ENCODE peak calls at places on chromosomes 13 and 19, in ten cellular contexts. One of them, this sample, is unnamed.

GRCh38 chr13:70668293-70668692 is 560.0 kb upstream of the KLHL1 start:
- DNase-seq in IMR-90: no peak
- DNase-seq in cardiac fibroblast: no peak
- DNase-seq in ovary: no peak
- DNase-seq in GM12865: no peak
- DNase-seq in thoracic aorta: no peak
- DNase-seq in fibroblast of pulmonary artery: no peak
- DNase-seq in fibroblast of mammary gland: no peak
- DNase-seq in choroid plexus epithelial cell: peak
- DNase-seq in transverse colon: no peak
- DNase-seq in this sample: no peak

GRCh38 chr19:17286742-17287141 is 5.0 kb downstream of the ANKLE1 start:
- DNase-seq in choroid plexus epithelial cell: no peak
- DNase-seq in GM12865: no peak
- DNase-seq in transverse colon: no peak
- DNase-seq in cardiac fibroblast: no peak
- DNase-seq in thoracic aorta: no peak
- DNase-seq in fibroblast of pulmonary artery: no peak
- DNase-seq in ovary: no peak
- DNase-seq in IMR-90: no peak
- DNase-seq in fibroblast of mammary gland: no peak
- DNase-seq in this sample: no peak

GRCh38 chr13:19782049-19782726 is 557 bp downstream of the PSPC1 start:
- DNase-seq in transverse colon: peak
- DNase-seq in choroid plexus epithelial cell: peak
- DNase-seq in ovary: peak
- DNase-seq in cardiac fibroblast: peak
- DNase-seq in GM12865: peak
- DNase-seq in IMR-90: peak
- DNase-seq in thoracic aorta: peak
- DNase-seq in fibroblast of pulmonary artery: peak
- DNase-seq in fibroblast of mammary gland: peak
- DNase-seq in this sample: peak

GRCh38 chr13:27309967-27310598 is 39.5 kb downstream of the RASL11A start:
- DNase-seq in choroid plexus epithelial cell: peak
- DNase-seq in fibroblast of mammary gland: peak
- DNase-seq in ovary: no peak
- DNase-seq in thoracic aorta: no peak
- DNase-seq in fibroblast of pulmonary artery: peak
- DNase-seq in IMR-90: peak
- DNase-seq in GM12865: no peak
- DNase-seq in cardiac fibroblast: peak
- DNase-seq in transverse colon: no peak
- DNase-seq in this sample: no peak

GRCh38 chr19:32881766-32882165 is 12.2 kb upstream of the SLC7A9 start:
- DNase-seq in fibroblast of pulmonary artery: no peak
- DNase-seq in fibroblast of mammary gland: no peak
- DNase-seq in transverse colon: no peak
- DNase-seq in IMR-90: no peak
- DNase-seq in ovary: no peak
- DNase-seq in thoracic aorta: no peak
- DNase-seq in choroid plexus epithelial cell: no peak
- DNase-seq in cardiac fibroblast: no peak
- DNase-seq in GM12865: no peak
- DNase-seq in this sample: no peak

GRCh38 chr13:71464673-71465072 is 402.3 kb downstream of the DACH1 start:
- DNase-seq in GM12865: no peak
- DNase-seq in thoracic aorta: no peak
- DNase-seq in IMR-90: no peak
- DNase-seq in transverse colon: no peak
- DNase-seq in choroid plexus epithelial cell: no peak
- DNase-seq in fibroblast of pulmonary artery: peak
- DNase-seq in ovary: no peak
- DNase-seq in fibroblast of mammary gland: no peak
- DNase-seq in cardiac fibroblast: no peak
- DNase-seq in this sample: no peak

GRCh38 chr19:54254195-54254906 is 2.7 kb downstream of the LILRB5 start:
- DNase-seq in thoracic aorta: no peak
- DNase-seq in choroid plexus epithelial cell: no peak
- DNase-seq in cardiac fibroblast: no peak
- DNase-seq in IMR-90: no peak
- DNase-seq in fibroblast of mammary gland: no peak
- DNase-seq in transverse colon: no peak
- DNase-seq in fibroblast of pulmonary artery: no peak
- DNase-seq in GM12865: no peak
- DNase-seq in ovary: no peak
- DNase-seq in this sample: no peak

GRCh38 chr13:21074601-21075302 is 13.4 kb upstream of the LATS2 start:
- DNase-seq in thoracic aorta: no peak
- DNase-seq in ovary: peak
- DNase-seq in transverse colon: no peak
- DNase-seq in fibroblast of pulmonary artery: no peak
- DNase-seq in GM12865: no peak
- DNase-seq in fibroblast of mammary gland: peak
- DNase-seq in choroid plexus epithelial cell: no peak
- DNase-seq in cardiac fibroblast: peak
- DNase-seq in IMR-90: no peak
- DNase-seq in this sample: no peak

GRCh38 chr13:35347679-35348205 is 128.7 kb downstream of the MAB21L1 start:
- DNase-seq in thoracic aorta: no peak
- DNase-seq in GM12865: no peak
- DNase-seq in ovary: no peak
- DNase-seq in IMR-90: no peak
- DNase-seq in cardiac fibroblast: no peak
- DNase-seq in fibroblast of mammary gland: no peak
- DNase-seq in fibroblast of pulmonary artery: no peak
- DNase-seq in choroid plexus epithelial cell: no peak
- DNase-seq in transverse colon: no peak
- DNase-seq in this sample: no peak

GRCh38 chr13:35343417-35343816 is 133.1 kb downstream of the MAB21L1 start:
- DNase-seq in thoracic aorta: no peak
- DNase-seq in choroid plexus epithelial cell: no peak
- DNase-seq in fibroblast of pulmonary artery: no peak
- DNase-seq in cardiac fibroblast: no peak
- DNase-seq in ovary: no peak
- DNase-seq in fibroblast of mammary gland: no peak
- DNase-seq in transverse colon: no peak
- DNase-seq in GM12865: no peak
- DNase-seq in IMR-90: no peak
- DNase-seq in this sample: no peak

GRCh38 chr13:35345992-35346391 is 130.5 kb downstream of the MAB21L1 start:
- DNase-seq in fibroblast of pulmonary artery: no peak
- DNase-seq in GM12865: no peak
- DNase-seq in thoracic aorta: no peak
- DNase-seq in IMR-90: no peak
- DNase-seq in cardiac fibroblast: no peak
- DNase-seq in choroid plexus epithelial cell: no peak
- DNase-seq in fibroblast of mammary gland: no peak
- DNase-seq in transverse colon: no peak
- DNase-seq in ovary: no peak
- DNase-seq in this sample: no peak

GRCh38 chr13:35349052-35349451 is 127.4 kb downstream of the MAB21L1 start:
- DNase-seq in cardiac fibroblast: no peak
- DNase-seq in fibroblast of mammary gland: no peak
- DNase-seq in thoracic aorta: no peak
- DNase-seq in fibroblast of pulmonary artery: no peak
- DNase-seq in GM12865: no peak
- DNase-seq in ovary: no peak
- DNase-seq in IMR-90: no peak
- DNase-seq in transverse colon: no peak
- DNase-seq in choroid plexus epithelial cell: no peak
- DNase-seq in this sample: no peak

GRCh38 chr13:35346494-35346893 is 130.0 kb downstream of the MAB21L1 start:
- DNase-seq in fibroblast of mammary gland: no peak
- DNase-seq in cardiac fibroblast: no peak
- DNase-seq in IMR-90: no peak
- DNase-seq in ovary: no peak
- DNase-seq in GM12865: no peak
- DNase-seq in thoracic aorta: no peak
- DNase-seq in fibroblast of pulmonary artery: no peak
- DNase-seq in transverse colon: no peak
- DNase-seq in choroid plexus epithelial cell: no peak
- DNase-seq in this sample: no peak
- H3K4me3 ChIP-seq in fibroblast of mammary gland: no peak
- H3K4me3 ChIP-seq in cardiac fibroblast: no peak
- H3K4me3 ChIP-seq in IMR-90: no peak
- H3K4me3 ChIP-seq in ovary: no peak
- H3K4me3 ChIP-seq in GM12865: no peak
- H3K4me3 ChIP-seq in thoracic aorta: no peak
- H3K4me3 ChIP-seq in fibroblast of pulmonary artery: no peak
- H3K4me3 ChIP-seq in transverse colon: no peak
- H3K4me3 ChIP-seq in choroid plexus epithelial cell: no peak
- H3K4me3 ChIP-seq in this sample: no peak

GRCh38 chr19:38653028-38653571 is 5.7 kb downstream of the ACTN4 start:
- DNase-seq in ovary: no peak
- DNase-seq in fibroblast of pulmonary artery: peak
- DNase-seq in thoracic aorta: no peak
- DNase-seq in transverse colon: peak
- DNase-seq in cardiac fibroblast: peak
- DNase-seq in fibroblast of mammary gland: peak
- DNase-seq in GM12865: no peak
- DNase-seq in IMR-90: peak
- DNase-seq in choroid plexus epithelial cell: peak
- DNase-seq in this sample: no peak

GRCh38 chr19:38650180-38650775 is 2.8 kb downstream of the ACTN4 start:
- DNase-seq in fibroblast of mammary gland: no peak
- DNase-seq in transverse colon: peak
- DNase-seq in choroid plexus epithelial cell: no peak
- DNase-seq in cardiac fibroblast: no peak
- DNase-seq in fibroblast of pulmonary artery: no peak
- DNase-seq in ovary: no peak
- DNase-seq in IMR-90: no peak
- DNase-seq in GM12865: peak
- DNase-seq in thoracic aorta: no peak
- DNase-seq in this sample: no peak

GRCh38 chr19:38649305-38650179 is 2.1 kb downstream of the ACTN4 start:
- DNase-seq in transverse colon: peak
- DNase-seq in cardiac fibroblast: no peak
- DNase-seq in IMR-90: no peak
- DNase-seq in thoracic aorta: no peak
- DNase-seq in GM12865: no peak
- DNase-seq in choroid plexus epithelial cell: no peak
- DNase-seq in fibroblast of pulmonary artery: no peak
- DNase-seq in ovary: no peak
- DNase-seq in fibroblast of mammary gland: no peak
- DNase-seq in this sample: peak

GRCh38 chr19:38648789-38649304 is 1.4 kb downstream of the ACTN4 start:
- DNase-seq in choroid plexus epithelial cell: no peak
- DNase-seq in fibroblast of pulmonary artery: no peak
- DNase-seq in transverse colon: no peak
- DNase-seq in ovary: no peak
- DNase-seq in thoracic aorta: no peak
- DNase-seq in cardiac fibroblast: no peak
- DNase-seq in IMR-90: no peak
- DNase-seq in fibroblast of mammary gland: no peak
- DNase-seq in GM12865: no peak
- DNase-seq in this sample: no peak

DNA sequence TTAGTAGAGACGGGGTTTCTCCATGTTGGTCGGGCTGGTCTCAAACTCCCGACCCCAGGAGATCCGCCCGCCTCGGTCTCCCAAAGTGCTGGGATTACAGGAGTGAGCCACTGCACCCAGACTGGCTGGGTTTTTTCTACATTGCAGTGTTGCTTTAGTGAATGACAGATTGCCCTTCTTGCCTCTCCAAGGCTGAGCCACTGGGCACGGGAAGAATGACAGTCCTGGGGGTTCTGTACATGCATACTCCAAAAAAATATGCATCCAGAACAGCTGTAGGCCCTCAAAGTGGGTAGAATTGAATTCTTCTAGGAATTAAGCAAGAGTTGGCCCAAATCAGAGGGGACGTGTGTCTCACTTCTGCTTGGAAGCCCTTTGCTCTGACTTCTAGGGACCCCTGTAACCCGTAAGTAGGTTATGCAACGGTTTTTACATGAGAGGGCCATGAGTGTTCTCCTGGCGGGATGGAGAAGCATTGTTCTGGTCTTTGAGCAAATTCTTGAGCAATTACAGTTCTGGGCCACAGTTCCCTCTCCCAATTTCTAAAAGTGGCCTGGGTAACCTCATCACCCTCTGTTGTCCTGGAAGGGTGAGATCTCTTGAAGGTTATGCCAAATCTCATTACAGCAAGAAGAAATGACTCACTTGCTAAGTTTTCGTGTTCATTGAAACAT is 3.6 kb downstream of the ACTN4 start:
- DNase-seq in transverse colon: no peak
- DNase-seq in fibroblast of pulmonary artery: peak
- DNase-seq in ovary: no peak
- DNase-seq in cardiac fibroblast: peak
- DNase-seq in GM12865: no peak
- DNase-seq in thoracic aorta: no peak
- DNase-seq in fibroblast of mammary gland: peak
- DNase-seq in choroid plexus epithelial cell: peak
- DNase-seq in IMR-90: peak
- DNase-seq in this sample: no peak
- TF ChIP-seq CTCF in transverse colon: peak
- TF ChIP-seq CTCF in fibroblast of pulmonary artery: no peak
- TF ChIP-seq CTCF in ovary: no peak
- TF ChIP-seq CTCF in cardiac fibroblast: peak
- TF ChIP-seq CTCF in GM12865: no peak
- TF ChIP-seq CTCF in thoracic aorta: peak
- TF ChIP-seq CTCF in fibroblast of mammary gland: peak
- TF ChIP-seq CTCF in choroid plexus epithelial cell: no peak
- TF ChIP-seq CTCF in IMR-90: no peak
- TF ChIP-seq CTCF in this sample: no peak

DNA sequence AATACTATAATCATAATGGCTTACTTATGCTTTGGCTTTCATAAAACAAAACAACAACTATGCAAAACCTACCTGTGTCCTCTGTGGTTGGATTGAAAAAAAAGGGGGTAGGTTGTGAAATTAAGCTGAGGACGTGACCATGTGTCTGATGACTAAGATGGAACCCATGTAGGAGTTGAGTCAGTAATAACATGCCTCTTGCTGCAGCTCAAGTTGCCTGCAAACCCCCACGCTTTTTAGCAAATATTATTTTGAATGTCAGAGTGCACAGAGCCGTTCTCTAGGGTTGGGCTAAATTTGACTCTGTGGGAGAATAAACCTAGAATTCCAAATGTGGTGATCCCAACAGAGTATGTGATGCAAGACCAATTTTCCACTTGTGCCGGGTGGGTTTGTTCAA is 209.3 kb downstream of the KCNRG start:
- DNase-seq in fibroblast of mammary gland: peak
- DNase-seq in fibroblast of pulmonary artery: peak
- DNase-seq in choroid plexus epithelial cell: peak
- DNase-seq in IMR-90: peak
- DNase-seq in ovary: no peak
- DNase-seq in transverse colon: no peak
- DNase-seq in thoracic aorta: no peak
- DNase-seq in cardiac fibroblast: peak
- DNase-seq in GM12865: peak
- DNase-seq in this sample: no peak
- H3K4me3 ChIP-seq in fibroblast of mammary gland: no peak
- H3K4me3 ChIP-seq in fibroblast of pulmonary artery: no peak
- H3K4me3 ChIP-seq in choroid plexus epithelial cell: no peak
- H3K4me3 ChIP-seq in IMR-90: no peak
- H3K4me3 ChIP-seq in ovary: no peak
- H3K4me3 ChIP-seq in transverse colon: no peak
- H3K4me3 ChIP-seq in thoracic aorta: no peak
- H3K4me3 ChIP-seq in cardiac fibroblast: no peak
- H3K4me3 ChIP-seq in GM12865: no peak
- H3K4me3 ChIP-seq in this sample: no peak

DNA sequence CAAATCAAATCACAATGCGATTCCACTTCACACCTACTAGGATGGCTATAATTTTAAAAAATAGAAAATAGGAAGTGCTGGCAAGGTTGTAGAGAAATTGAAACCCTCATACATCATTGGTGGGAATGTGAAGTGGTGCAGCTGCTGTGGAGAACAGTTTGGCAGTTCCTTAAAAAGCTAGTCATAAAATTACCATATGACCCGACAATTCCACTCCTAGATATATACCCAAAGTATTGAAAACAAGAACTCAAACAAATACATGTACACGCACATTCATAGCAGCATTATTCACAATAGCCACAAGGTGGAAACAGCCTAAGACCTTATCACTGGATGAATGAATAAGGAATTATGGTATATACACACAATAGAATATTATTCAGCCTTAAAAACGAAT is 12.0 kb downstream of the HMGB1 start:
- DNase-seq in fibroblast of mammary gland: peak
- DNase-seq in fibroblast of pulmonary artery: peak
- DNase-seq in ovary: no peak
- DNase-seq in cardiac fibroblast: peak
- DNase-seq in IMR-90: peak
- DNase-seq in transverse colon: no peak
- DNase-seq in thoracic aorta: no peak
- DNase-seq in GM12865: peak
- DNase-seq in choroid plexus epithelial cell: peak
- DNase-seq in this sample: no peak
- TF ChIP-seq CTCF in fibroblast of mammary gland: peak
- TF ChIP-seq CTCF in fibroblast of pulmonary artery: peak
- TF ChIP-seq CTCF in ovary: no peak
- TF ChIP-seq CTCF in cardiac fibroblast: peak
- TF ChIP-seq CTCF in IMR-90: peak
- TF ChIP-seq CTCF in transverse colon: peak
- TF ChIP-seq CTCF in thoracic aorta: no peak
- TF ChIP-seq CTCF in GM12865: peak
- TF ChIP-seq CTCF in choroid plexus epithelial cell: peak
- TF ChIP-seq CTCF in this sample: no peak